ENCODE peak calls at places on chromosomes 11 and 22, in five cellular contexts. Y, M, F, W and Q are unnamed samples.

GRCh38 chr11:34425863-34426262 is 12.9 kb upstream of the CAT start:
- DNase-seq in Y (no peak), M (no peak), F (no peak), W (no peak), Q (no peak)

GRCh38 chr22:44396021-44396726 is 83.4 kb upstream of the SHISAL1 start:
- DNase-seq in Y (no peak), M (peak; percentile 3), F (no peak), W (no peak), Q (peak; percentile 9)

GRCh38 chr22:24434472-24435322 is 7.3 kb downstream of the ADORA2A start:
- DNase-seq in Y (no peak), M (no peak), F (no peak), W (no peak), Q (no peak)

GRCh38 chr11:126732981-126733380 is 267.6 kb downstream of the KIRREL3 start:
- DNase-seq in Y (no peak), M (no peak), F (no peak), W (no peak), Q (no peak)

GRCh38 chr11:45025716-45026492 is 75.2 kb upstream of the TP53I11 start:
- DNase-seq in Y (no peak), M (peak; percentile 27), F (no peak), W (no peak), Q (peak; percentile 60)

GRCh38 chr22:35684270-35684700 is 33.4 kb upstream of the APOL5 start:
- DNase-seq in Y (no peak), M (peak; percentile 18), F (peak; percentile 67), W (no peak), Q (no peak)

GRCh38 chr11:73275381-73275750 is 3.2 kb downstream of the P2RY6 start:
- DNase-seq in Y (no peak), M (no peak), F (no peak), W (no peak), Q (no peak)

GRCh38 chr11:75223954-75224643 is 16.5 kb upstream of the TPBGL start:
- DNase-seq in Y (no peak), M (no peak), F (no peak), W (no peak), Q (no peak)

GRCh38 chr22:45929649-45930048 is 47.3 kb downstream of the WNT7B start:
- DNase-seq in Y (no peak), M (no peak), F (no peak), W (no peak), Q (no peak)

GRCh38 chr11:102111787-102112653 is 1.8 kb downstream of the YAP1 start:
- DNase-seq in Y (no peak), M (peak; percentile 60), F (peak; percentile 60), W (no peak), Q (no peak)

GRCh38 chr22:23522642-23523251 is 57.3 kb downstream of the IGLL1 start:
- DNase-seq in Y (no peak), M (no peak), F (peak; percentile 42), W (peak; percentile 39), Q (no peak)

GRCh38 chr22:31748490-31748889 is 1.4 kb downstream of the PRR14L start:
- DNase-seq in Y (no peak), M (no peak), F (peak; percentile 32), W (no peak), Q (no peak)

GRCh38 chr11:12430912-12431311 is 53.5 kb downstream of the PARVA start:
- DNase-seq in Y (peak; percentile 50), M (peak; percentile 89), F (no peak), W (no peak), Q (peak; percentile 87)

GRCh38 chr22:46002757-46003270 is 25.9 kb upstream of the WNT7B start:
- DNase-seq in Y (no peak), M (no peak), F (no peak), W (peak; percentile 45), Q (no peak)

GRCh38 chr11:121426476-121427454 is 25.3 kb upstream of the SORL1 start:
- DNase-seq in Y (no peak), M (peak; percentile 26), F (peak; percentile 75), W (peak; percentile 68), Q (no peak)

GRCh38 chr11:85531498-85531897 is 95.6 kb downstream of the DLG2 start:
- DNase-seq in Y (no peak), M (no peak), F (peak; percentile 7), W (no peak), Q (no peak)

GRCh38 chr22:39656495-39657490 is 86.2 kb downstream of the CACNA1I start:
- DNase-seq in Y (no peak), M (peak; percentile 22), F (no peak), W (no peak), Q (no peak)
- TF ChIP-seq CTCF in Y (no peak), M (no peak), F (no peak), W (no peak), Q (no peak)

GRCh38 chr22:38850399-38850798 is 6.6 kb upstream of the NPTXR start:
- DNase-seq in Y (no peak), M (no peak), F (no peak), W (no peak), Q (no peak)
- H3K4me3 ChIP-seq in Y (no peak overlapping the region), M (no peak overlapping the region), F (no peak overlapping the region), W (no peak overlapping the region), Q (no peak overlapping the region)

DNA sequence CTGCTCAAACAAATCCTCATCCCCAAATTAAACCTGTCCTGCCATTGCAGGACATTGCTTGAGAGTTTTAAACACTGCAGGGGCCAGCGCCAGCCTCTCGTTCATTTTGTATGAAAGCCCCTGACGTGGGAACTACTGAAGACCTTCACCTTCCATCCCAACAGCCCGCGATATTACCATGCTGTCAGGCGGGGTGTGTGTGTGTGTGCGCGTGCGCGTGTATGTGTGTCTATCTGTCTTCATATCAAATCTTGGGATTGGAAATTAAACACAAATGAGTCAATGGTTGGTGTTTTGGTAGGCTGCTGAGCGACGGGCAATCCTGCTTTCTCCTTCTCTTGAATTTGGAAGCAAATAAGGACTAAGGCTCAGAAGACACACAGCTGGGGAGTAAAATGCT is 776.9 kb downstream of the TBC1D22A start:
- DNase-seq in Y (peak; percentile 9), M (no peak), F (no peak), W (no peak), Q (no peak)
- H3K9me3 ChIP-seq in Y (no peaks in the 10 kb centered on the region), M (no peaks in the 10 kb centered on the region), F (peaks cover 10% of the 10 kb centered on the region), W (no peaks in the 10 kb centered on the region), Q (peaks cover 8% of the 10 kb centered on the region)

GRCh38 chr11:48242501-48242900 is 2.4 kb upstream of the OR4X2 start:
- DNase-seq in Y (no peak), M (no peak), F (no peak), W (no peak), Q (no peak)

DNA sequence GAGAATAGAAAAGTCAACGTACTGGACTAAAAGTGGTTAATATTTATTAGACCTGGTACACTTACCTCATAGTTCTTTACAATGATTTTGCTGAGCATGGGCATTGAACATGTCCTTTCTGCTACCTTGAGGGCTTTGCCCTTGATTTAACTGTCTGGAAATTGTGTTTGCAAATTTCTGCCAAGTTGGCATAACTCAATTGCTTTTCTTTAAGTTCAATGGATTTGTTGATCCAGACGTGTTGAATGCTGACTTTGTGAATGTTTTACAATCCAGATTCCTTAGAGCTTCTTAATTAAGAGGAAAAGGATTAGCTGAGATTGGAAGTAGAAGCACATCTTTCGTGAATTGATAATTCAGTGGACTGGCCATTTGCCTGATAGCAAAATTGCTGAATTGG is 7.2 kb upstream of the OR4X2 start:
- DNase-seq in Y (no peak), M (no peak), F (no peak), W (no peak), Q (no peak)
- TF ChIP-seq CTCF in Y (no peak), M (no peak), F (no peak), W (no peak), Q (no peak)

DNA sequence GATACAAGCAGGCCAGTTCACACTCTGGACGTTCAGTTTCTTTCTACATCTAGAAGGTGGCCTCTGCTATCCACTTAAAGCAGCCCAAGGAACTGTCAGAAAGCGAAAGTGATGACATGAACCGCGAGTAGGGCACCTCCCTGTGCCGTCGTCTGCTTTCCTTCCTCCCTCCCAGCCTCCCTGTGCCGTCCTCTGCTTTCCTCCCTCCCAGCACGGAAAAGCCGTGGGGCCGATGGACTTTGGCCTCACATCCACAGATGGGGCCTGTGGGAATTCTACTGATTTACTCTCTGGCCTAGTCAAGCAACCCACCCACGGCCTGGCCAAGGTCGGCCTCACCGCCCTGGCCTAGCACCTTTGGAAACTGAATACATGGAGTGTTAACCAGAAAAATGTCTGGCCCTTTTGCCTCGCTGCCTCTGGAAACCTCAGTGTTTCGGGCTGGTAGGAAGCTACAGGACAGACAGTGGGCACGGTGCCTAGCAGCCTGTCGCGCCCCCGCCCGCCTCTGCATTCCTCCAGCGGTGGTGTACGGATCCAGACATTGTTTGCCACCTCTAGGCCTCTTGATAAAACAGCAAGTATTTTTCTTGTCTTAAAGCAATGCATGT is 14.2 kb downstream of the PEX26 start:
- DNase-seq in Y (peak; percentile 38), M (peak; percentile 81), F (no peak), W (no peak), Q (peak; percentile 77)
- H3K4me3 ChIP-seq in Y (no peak overlapping the region), M (no peak overlapping the region), F (no peak overlapping the region), W (peak overlapping the region; percentile 44), Q (peak overlapping the region; percentile 38)

GRCh38 chr22:29353286-29353685 is 35.1 kb downstream of the AP1B1 start:
- DNase-seq in Y (no peak), M (no peak), F (no peak), W (peak; percentile 10), Q (no peak)

GRCh38 chr22:29351042-29351441 is 35.5 kb upstream of the RASL10A start:
- DNase-seq in Y (no peak), M (peak; percentile 72), F (no peak), W (peak; percentile 13), Q (no peak)

GRCh38 chr22:29352778-29353177 is 35.6 kb downstream of the AP1B1 start:
- DNase-seq in Y (no peak), M (no peak), F (no peak), W (peak; percentile 3), Q (no peak)

GRCh38 chr22:29353860-29354259 is 34.5 kb downstream of the AP1B1 start:
- DNase-seq in Y (no peak), M (no peak), F (no peak), W (peak; percentile 12), Q (no peak)

GRCh38 chr22:29351891-29352290 is 36.4 kb upstream of the RASL10A start:
- DNase-seq in Y (no peak), M (no peak), F (no peak), W (peak; percentile 39), Q (no peak)
- H3K9me3 ChIP-seq in Y (no peaks in the 10 kb centered on the region), M (no peaks in the 10 kb centered on the region), F (no peaks in the 10 kb centered on the region), W (no peaks in the 10 kb centered on the region), Q (no peaks in the 10 kb centered on the region)

GRCh38 chr11:79705648-79706047 is 264.8 kb upstream of the TENM4 start:
- DNase-seq in Y (no peak), M (no peak), F (no peak), W (no peak), Q (no peak)

DNA sequence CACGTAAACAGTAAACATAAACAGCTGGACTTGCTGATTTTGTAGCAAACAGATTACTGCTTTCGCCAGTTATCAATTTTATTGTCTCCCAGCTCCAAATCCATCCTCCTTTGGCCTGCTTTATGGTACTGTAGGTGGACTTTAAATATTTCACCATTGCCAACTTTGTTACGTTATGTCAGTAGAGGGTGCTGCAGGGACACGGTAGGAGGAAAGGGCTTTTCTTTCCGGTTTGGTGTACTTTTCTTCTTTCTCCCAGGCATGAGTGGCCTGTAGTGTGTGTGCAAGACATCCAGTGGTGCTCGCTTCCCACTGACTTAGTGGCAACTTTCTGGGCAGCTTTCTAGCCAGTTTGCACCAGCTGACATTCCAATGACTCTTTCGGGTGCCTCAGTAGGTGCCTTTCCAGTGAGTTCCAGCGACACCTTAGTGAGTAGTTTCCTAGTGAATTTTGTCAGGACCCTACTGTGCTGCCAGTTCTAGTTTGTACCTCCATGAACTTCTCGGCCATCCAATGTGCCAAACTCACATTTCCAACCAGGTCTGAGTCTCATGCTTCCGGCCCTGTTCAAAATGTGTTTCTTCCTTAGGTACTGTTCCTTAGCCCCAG is 267.6 kb upstream of the TENM4 start:
- DNase-seq in Y (no peak), M (no peak), F (peak; percentile 72), W (no peak), Q (no peak)
- TF ChIP-seq CTCF in Y (peak; percentile 11), M (no peak), F (peak; percentile 80), W (peak; percentile 34), Q (peak; percentile 23)